ENCODE peak calls at places on chromosomes 7 and 10, in four cellular contexts. U is GM12878, X is HepG2, C is A549. E is an unnamed sample.
A peak's percentile ranks its signal among the peaks of the same experiment; 100 is the strongest.

GRCh38 chr10:9860045-9860444 is 1157.6 kb upstream of the CELF2 start:
- DNase-seq in U (no peak), X (no peak), C (no peak), E (no peak)

GRCh38 chr10:121698336-121698735 is 100.1 kb upstream of the FGFR2 start:
- DNase-seq in U (no peak), X (no peak), C (no peak), E (no peak)

GRCh38 chr10:99325261-99325660 is 3.9 kb upstream of the CNNM1 start:
- DNase-seq in U (no peak), X (peak; percentile 61), C (peak; percentile 69), E (no peak)

GRCh38 chr10:59434463-59435326 is 72.3 kb upstream of the FAM13C start:
- DNase-seq in U (no peak), X (no peak), C (no peak), E (no peak)

GRCh38 chr7:6479067-6479466 is 31.3 kb upstream of the DAGLB start:
- DNase-seq in U (no peak), X (no peak), C (no peak), E (no peak)

GRCh38 chr7:19305698-19306097 is 160.5 kb upstream of the FERD3L start:
- DNase-seq in U (no peak), X (no peak), C (no peak), E (no peak)

GRCh38 chr7:79236352-79237028 is 217.0 kb downstream of the MAGI2 start:
- DNase-seq in U (no peak), X (no peak), C (no peak), E (no peak)

GRCh38 chr7:101172854-101173751 is 7.0 kb downstream of the NAT16 start:
- DNase-seq in U (no peak), X (no peak), C (peak; percentile 69), E (no peak)

GRCh38 chr10:70191906-70192305 is 21.6 kb upstream of the SAR1A start:
- DNase-seq in U (no peak), X (no peak), C (no peak), E (no peak)

GRCh38 chr10:26448706-26449435 is 10.7 kb downstream of the APBB1IP start:
- DNase-seq in U (peak; percentile 84), X (no peak), C (no peak), E (no peak)

GRCh38 chr7:80210400-80210799 is 75.8 kb downstream of the GNAI1 start:
- DNase-seq in U (no peak), X (peak; percentile 96), C (peak; percentile 35), E (no peak)

GRCh38 chr10:69567920-69568319 is 5.3 kb downstream of the NEUROG3 start:
- DNase-seq in U (no peak), X (peak; percentile 6), C (peak; percentile 41), E (peak; percentile 31)

GRCh38 chr10:95864906-95865813 is 42.6 kb upstream of the CC2D2B start:
- DNase-seq in U (peak; percentile 42), X (peak; percentile 76), C (peak; percentile 67), E (no peak)

GRCh38 chr10:80535671-80536360 is 1.9 kb upstream of the SH2D4B start:
- DNase-seq in U (no peak), X (no peak), C (peak; percentile 82), E (peak; percentile 68)

GRCh38 chr7:23334482-23335056 is 35.4 kb downstream of the MALSU1 start:
- DNase-seq in U (no peak), X (peak; percentile 94), C (peak; percentile 98), E (peak; percentile 26)

GRCh38 chr7:31922883-31923282 is 147.3 kb downstream of the PDE1C start:
- DNase-seq in U (no peak), X (no peak), C (no peak), E (no peak)

GRCh38 chr10:99337261-99337905 is 8.2 kb downstream of the CNNM1 start:
- DNase-seq in U (no peak), X (no peak), C (peak; percentile 73), E (no peak)

GRCh38 chr7:155953501-155953778 is 141.2 kb upstream of the SHH start:
- DNase-seq in U (no peak), X (no peak), C (no peak), E (no peak)

GRCh38 chr10:79133386-79133785 is 64.6 kb downstream of the ZMIZ1 start:
- DNase-seq in U (no peak), X (no peak), C (no peak), E (no peak)
- H3K4me1 ChIP-seq in U (peaks cover 37% of the 10 kb centered on the region), X (peaks cover 72% of the 10 kb centered on the region), C (peaks cover 91% of the 10 kb centered on the region), E (peaks cover 68% of the 10 kb centered on the region)

DNA sequence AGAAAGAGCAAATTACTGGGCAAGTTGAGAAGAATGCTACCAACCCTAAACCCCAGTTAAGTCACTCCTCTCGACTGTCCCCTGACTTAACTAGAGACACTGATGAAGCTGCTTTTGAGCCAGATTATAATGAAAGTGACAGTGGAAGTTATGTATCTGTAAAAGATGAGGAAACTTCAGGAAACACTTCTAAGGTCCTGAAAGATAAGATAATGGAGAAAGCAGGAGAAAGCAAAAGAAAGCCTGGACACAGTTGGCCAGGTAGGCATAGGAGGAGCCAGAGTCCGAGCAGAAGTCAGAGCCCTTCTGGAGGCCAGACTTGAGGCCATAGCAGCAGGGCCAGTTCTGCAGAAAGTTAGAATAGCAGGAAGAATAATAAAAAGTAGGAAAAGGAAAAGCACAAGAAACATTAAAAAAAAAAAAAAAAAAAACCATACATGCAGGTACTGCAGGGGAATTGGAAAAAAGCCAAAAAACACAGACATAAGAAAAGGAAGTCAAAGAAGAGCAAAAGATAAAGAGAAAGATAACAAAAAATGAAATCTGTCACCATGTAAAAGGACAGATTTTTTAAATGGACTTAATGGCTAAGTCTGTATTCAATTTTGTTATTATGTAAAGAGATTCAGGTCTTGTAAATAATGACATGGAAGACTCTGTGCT is 101.0 kb upstream of the KCNMA1 start:
- DNase-seq in U (no peak), X (no peak), C (no peak), E (no peak)
- TF ChIP-seq EP300 in U (no peak), X (no peak), C (no peak), E (no peak)

GRCh38 chr7:122261442-122261841 is 43.1 kb downstream of the FEZF1 start:
- DNase-seq in U (no peak), X (no peak), C (no peak), E (no peak)

GRCh38 chr7:122260336-122260735 is 44.2 kb downstream of the FEZF1 start:
- DNase-seq in U (no peak), X (no peak), C (no peak), E (no peak)

GRCh38 chr7:122256036-122256805 is 48.3 kb downstream of the FEZF1 start:
- DNase-seq in U (no peak), X (no peak), C (no peak), E (no peak)

GRCh38 chr7:122257056-122257455 is 47.5 kb downstream of the FEZF1 start:
- DNase-seq in U (no peak), X (no peak), C (no peak), E (no peak)

DNA sequence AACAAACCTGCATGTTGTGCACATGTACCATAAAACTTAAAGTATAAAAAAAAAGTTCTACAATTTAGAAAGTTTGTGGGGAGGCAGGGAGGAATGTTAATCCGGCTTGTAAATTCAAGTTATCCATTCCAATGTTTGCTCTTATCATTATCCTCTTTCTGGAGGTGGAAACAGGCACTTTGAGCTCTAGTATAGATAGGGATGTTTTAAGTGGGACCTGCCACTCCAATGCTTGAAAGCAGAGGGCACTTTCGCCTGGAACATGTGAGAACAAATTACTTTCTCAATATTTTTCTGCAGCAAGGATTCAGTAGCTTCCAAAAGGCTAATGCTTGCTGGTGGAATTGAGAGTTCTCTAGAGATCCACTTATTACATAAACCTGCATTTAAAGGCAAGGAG is 45.6 kb downstream of the FEZF1 start:
- DNase-seq in U (no peak), X (no peak), C (no peak), E (no peak)
- H3K4me1 ChIP-seq in U (no peaks in the 10 kb centered on the region), X (no peaks in the 10 kb centered on the region), C (no peaks in the 10 kb centered on the region), E (no peaks in the 10 kb centered on the region)

GRCh38 chr10:77383861-77384553 is 253.6 kb downstream of the KCNMA1 start:
- DNase-seq in U (no peak), X (no peak), C (no peak), E (no peak)
- TF ChIP-seq EP300 in U (no peak), X (no peak), C (no peak), E (no peak)

DNA sequence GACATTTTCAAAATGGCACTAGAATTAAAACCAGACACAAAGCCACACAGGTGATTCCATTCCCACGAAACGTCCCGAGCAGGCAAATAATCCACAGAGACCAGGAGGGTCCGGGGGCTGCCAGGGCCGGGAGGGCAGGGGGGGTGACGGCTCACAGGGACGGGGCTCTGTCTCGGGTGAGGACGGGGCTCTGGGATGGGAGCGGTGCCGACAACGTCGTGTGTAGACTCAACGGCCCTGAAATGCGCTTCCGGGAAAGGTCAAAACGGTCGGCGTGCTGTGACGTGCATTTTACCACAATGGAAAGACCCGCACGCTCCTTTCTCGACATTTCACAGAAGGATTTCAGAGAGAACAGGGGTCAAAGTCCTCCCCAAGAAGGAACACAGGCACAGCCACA is 63.3 kb upstream of the PDGFA start:
- DNase-seq in U (no peak), X (no peak), C (no peak), E (no peak)
- H3K4me1 ChIP-seq in U (peaks cover 11% of the 10 kb centered on the region), X (no peaks in the 10 kb centered on the region), C (no peaks in the 10 kb centered on the region), E (peaks cover 1% of the 10 kb centered on the region)

GRCh38 chr10:132571565-132572544 is 34.3 kb downstream of the INPP5A start:
- DNase-seq in U (peak; percentile 95), X (peak; percentile 75), C (peak; percentile 75), E (peak; percentile 46)
- TF ChIP-seq EP300 in U (peak; percentile 78), X (no peak), C (no peak), E (no peak)

DNA sequence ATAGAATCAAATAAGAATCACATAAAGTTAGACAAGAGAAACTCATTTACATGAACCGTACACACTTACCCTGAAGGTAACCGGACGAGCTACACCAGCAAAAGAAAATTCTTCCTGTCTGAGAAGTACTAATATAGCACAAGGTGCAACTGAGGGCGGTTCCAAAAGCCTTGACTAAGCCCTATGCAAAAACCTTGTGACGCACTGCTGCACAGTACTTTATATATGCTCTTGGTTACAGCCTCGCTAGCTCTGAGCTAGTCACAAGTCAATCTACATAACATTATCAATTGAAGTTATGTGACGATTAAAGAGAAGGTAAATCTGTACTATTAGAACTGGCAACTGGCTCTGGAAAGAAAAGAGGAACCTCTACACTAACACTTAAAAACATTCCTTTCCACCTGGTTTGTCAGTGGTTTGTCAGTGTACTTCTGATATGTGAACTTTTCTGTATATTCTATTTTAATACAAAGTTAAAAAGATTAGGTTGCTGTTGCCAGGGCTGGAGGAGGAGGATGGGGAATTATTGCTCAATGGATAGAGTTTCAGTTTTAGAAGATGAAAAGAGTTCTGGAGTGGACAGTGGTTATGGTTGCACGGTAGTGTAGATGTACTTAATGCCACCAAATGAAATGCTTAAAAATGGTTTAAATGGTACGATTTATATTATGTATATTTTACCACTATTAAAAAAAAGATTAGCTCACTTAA is 21.6 kb downstream of the NT5C3A start:
- DNase-seq in U (peak; percentile 89), X (no peak), C (peak; percentile 68), E (no peak)
- H3K4me1 ChIP-seq in U (peaks cover 5% of the 10 kb centered on the region), X (peaks cover 76% of the 10 kb centered on the region), C (peaks cover 70% of the 10 kb centered on the region), E (peaks cover 5% of the 10 kb centered on the region)

GRCh38 chr10:47092822-47093221 is 181.6 kb downstream of the PTPN20 start:
- DNase-seq in U (no peak), X (no peak), C (no peak), E (no peak)
- TF ChIP-seq EP300 in U (no peak), X (no peak), C (no peak), E (no peak)